ENCODE peak calls at places on chromosomes 5 and 9, in six cellular contexts. H, M, B, S, K and Q are unnamed samples. For H3K36me3, the result is how much of the 10 kb centered on the place peaks cover.

GRCh38 chr5:127867006-127867788 is 164.0 kb downstream of the CCDC192 start:
- DNase-seq in H (no peak), M (no peak), B (no peak), S (no peak), K (no peak), Q (no peak)

GRCh38 chr9:8262625-8263622 is 463.3 kb upstream of the DMAC1 start:
- DNase-seq in H (no peak), M (no peak), B (peak), S (no peak), K (peak), Q (no peak)

GRCh38 chr9:114690308-114690707 is 8.3 kb upstream of the TEX48 start:
- DNase-seq in H (no peak), M (no peak), B (no peak), S (no peak), K (no peak), Q (no peak)

GRCh38 chr9:79581794-79582193 is 10.0 kb downstream of the TLE4 start:
- DNase-seq in H (peak), M (peak), B (peak), S (peak), K (no peak), Q (peak)

GRCh38 chr5:176847155-176847554 is 36.8 kb downstream of the UNC5A start:
- DNase-seq in H (no peak), M (no peak), B (no peak), S (no peak), K (no peak), Q (no peak)

GRCh38 chr9:108622467-108622866 is 233.3 kb downstream of the ACTL7B start:
- DNase-seq in H (no peak), M (peak), B (peak), S (no peak), K (no peak), Q (peak)

GRCh38 chr5:26031481-26031880 is 1006.9 kb downstream of the CDH9 start:
- DNase-seq in H (no peak), M (no peak), B (no peak), S (no peak), K (no peak), Q (no peak)

GRCh38 chr9:27276182-27277030 is 20.5 kb downstream of the EQTN start:
- DNase-seq in H (peak), M (peak), B (peak), S (peak), K (peak), Q (no peak)

GRCh38 chr9:126411225-126411947 is 84.8 kb downstream of the MVB12B start:
- DNase-seq in H (peak), M (peak), B (no peak), S (peak), K (no peak), Q (peak)

GRCh38 chr5:50406874-50407273 is 34.2 kb downstream of the EMB start:
- DNase-seq in H (no peak), M (no peak), B (no peak), S (no peak), K (no peak), Q (no peak)

GRCh38 chr9:71506821-71507220 is 261.5 kb downstream of the CEMIP2 start:
- DNase-seq in H (no peak), M (peak), B (peak), S (no peak), K (no peak), Q (peak)

GRCh38 chr5:115656404-115656803 is 30.6 kb upstream of the TMED7 start:
- DNase-seq in H (no peak), M (no peak), B (no peak), S (no peak), K (no peak), Q (no peak)

GRCh38 chr5:40796487-40796889 is 1.7 kb downstream of the PRKAA1 start:
- DNase-seq in H (no peak), M (peak), B (peak), S (no peak), K (no peak), Q (peak)

DNA sequence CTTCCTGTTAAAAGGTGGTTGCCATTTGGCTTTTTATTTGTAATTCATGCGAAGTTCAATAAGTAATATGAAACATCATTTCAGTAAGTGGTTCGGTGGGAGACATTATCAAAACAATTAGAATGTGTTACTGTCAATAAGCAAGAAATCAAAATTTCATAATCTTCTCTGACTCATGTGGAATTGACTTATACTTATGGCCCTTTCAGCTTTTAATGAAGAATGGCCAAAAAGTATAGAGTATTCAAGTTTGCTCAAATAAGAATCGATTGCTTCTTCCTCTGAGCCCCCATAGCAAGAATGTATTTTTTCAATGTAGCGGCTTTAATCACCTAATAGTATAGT is 174.5 kb downstream of the AOPEP start:
- DNase-seq in H (no peak), M (no peak), B (no peak), S (no peak), K (no peak), Q (no peak)
- H3K4me3 ChIP-seq in H (no peak), M (no peak), B (no peak), S (no peak), K (no peak), Q (no peak)

GRCh38 chr9:136721339-136722092 is 9.1 kb downstream of the DIPK1B start:
- DNase-seq in H (no peak), M (peak), B (peak), S (no peak), K (no peak), Q (peak)

GRCh38 chr9:136722969-136723356 is 10.6 kb downstream of the DIPK1B start:
- DNase-seq in H (no peak), M (no peak), B (no peak), S (no peak), K (no peak), Q (peak)

GRCh38 chr9:136723362-136723976 is 11.1 kb downstream of the DIPK1B start:
- DNase-seq in H (no peak), M (no peak), B (no peak), S (no peak), K (no peak), Q (no peak)

GRCh38 chr9:136720887-136721338 is 8.5 kb downstream of the DIPK1B start:
- DNase-seq in H (no peak), M (no peak), B (no peak), S (no peak), K (no peak), Q (no peak)

GRCh38 chr9:136722093-136722968 is 10.0 kb downstream of the DIPK1B start:
- DNase-seq in H (no peak), M (no peak), B (no peak), S (no peak), K (no peak), Q (peak)
- H3K36me3 ChIP-seq in H (under half), M (under half), B (under half), S (under half), K (under half), Q (half or more)

DNA sequence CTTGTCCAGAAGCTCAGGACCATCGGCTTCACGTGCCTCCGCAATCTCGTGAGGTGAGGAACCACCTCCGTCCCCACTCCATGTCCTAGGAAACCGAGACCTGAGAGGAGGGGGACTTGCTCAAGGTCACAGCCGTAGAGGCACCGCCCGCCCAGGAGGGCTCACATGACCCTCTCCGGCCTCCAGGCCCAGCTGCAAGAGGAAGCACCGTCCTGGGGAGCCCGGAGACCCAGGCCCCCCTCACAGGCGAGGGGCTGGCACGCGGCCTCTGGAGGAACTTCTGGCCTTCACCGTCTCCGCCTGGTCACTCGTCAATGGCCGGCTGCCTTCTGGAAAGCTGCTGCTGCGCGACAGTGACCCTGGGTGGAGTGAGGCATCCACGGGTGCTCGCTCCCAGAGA is 24.2 kb downstream of the FAM78A start:
- DNase-seq in H (no peak), M (no peak), B (no peak), S (no peak), K (no peak), Q (no peak)
- H3K4me3 ChIP-seq in H (peak), M (no peak), B (no peak), S (peak), K (no peak), Q (no peak)

GRCh38 chr5:158716668-158717067 is 383.0 kb downstream of the EBF1 start:
- DNase-seq in H (no peak), M (no peak), B (no peak), S (no peak), K (no peak), Q (no peak)
- H3K36me3 ChIP-seq in H (under half), M (under half), B (under half), S (under half), K (under half), Q (under half)

DNA sequence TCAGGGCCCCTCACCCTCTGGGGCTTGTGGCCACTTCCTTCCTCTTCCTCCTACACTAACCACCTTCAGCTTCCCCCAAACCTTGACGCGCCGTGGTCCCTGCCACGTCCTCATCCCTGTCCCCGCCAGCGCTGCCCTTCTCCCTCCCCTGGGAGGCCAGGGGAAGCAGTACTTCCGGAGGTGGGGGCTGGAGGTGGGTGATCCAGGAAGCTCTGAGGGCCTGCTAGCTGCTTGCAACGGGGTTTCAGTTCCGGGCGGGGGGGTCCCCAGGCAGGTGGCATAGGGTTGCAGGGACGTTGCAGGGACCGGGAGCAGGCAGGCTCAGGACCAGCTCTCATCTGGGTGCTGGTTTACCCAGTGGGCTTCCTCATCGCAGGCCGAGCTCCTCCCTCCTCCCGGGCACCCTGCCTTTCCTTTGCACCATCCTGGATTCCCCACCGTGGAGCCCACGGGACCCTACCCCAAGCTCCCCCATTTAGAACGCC is 70.0 kb downstream of the RXRA start:
- DNase-seq in H (peak), M (no peak), B (no peak), S (peak), K (peak), Q (no peak)
- H3K4me3 ChIP-seq in H (peak), M (no peak), B (no peak), S (peak), K (no peak), Q (no peak)

DNA sequence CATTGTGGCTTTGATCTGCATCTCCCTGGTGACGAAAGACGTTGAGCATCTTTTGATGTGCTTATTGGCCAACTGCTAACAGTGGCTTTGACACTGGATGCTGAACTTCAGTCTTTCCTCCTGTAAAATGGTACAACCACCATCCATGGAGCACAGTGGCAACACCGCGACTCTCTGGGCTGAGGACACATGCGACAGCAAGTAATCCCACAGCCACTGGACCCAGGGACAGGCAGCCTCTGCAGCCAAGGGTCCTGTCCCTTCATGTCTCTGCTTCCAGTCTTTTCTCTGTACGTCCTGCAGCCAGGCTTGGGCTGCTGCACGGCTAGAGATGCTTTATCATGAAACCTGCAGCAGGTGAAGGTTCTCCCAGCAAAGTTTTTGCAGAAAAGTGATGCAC is 83.5 kb downstream of the DAP start:
- DNase-seq in H (no peak), M (no peak), B (no peak), S (no peak), K (no peak), Q (no peak)
- H3K36me3 ChIP-seq in H (under half), M (under half), B (under half), S (under half), K (under half), Q (under half)

DNA sequence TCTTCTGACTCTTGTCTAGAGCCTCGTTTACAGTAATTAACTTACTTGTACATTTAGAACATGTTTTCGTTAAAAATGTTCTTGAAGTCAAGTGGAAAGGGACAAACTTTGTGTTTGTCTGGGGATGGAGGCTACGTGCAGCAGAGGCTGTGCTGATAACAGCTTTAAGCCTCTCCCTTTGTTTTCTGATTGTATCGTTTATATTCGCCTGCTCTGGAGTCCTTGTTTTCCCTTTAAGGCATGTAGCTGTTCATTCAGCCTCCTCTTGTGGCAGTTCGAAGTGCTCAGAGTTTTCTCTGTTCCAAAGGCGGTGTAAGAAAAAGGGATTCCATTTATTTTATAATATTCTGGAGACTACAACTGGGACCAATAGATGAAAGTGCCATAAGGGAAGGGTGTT is 1.9 kb downstream of the SLC36A1 start:
- DNase-seq in H (no peak), M (no peak), B (no peak), S (no peak), K (no peak), Q (no peak)
- H3K4me3 ChIP-seq in H (no peak), M (no peak), B (peak), S (no peak), K (no peak), Q (no peak)

GRCh38 chr9:132894343-132894742 is 15.6 kb downstream of the SPACA9 start:
- DNase-seq in H (no peak), M (no peak), B (no peak), S (no peak), K (no peak), Q (no peak)

GRCh38 chr9:132896906-132897305 is 18.2 kb downstream of the SPACA9 start:
- DNase-seq in H (no peak), M (no peak), B (peak), S (no peak), K (peak), Q (no peak)

GRCh38 chr9:132898043-132898442 is 19.3 kb downstream of the SPACA9 start:
- DNase-seq in H (no peak), M (no peak), B (no peak), S (no peak), K (no peak), Q (no peak)

GRCh38 chr9:132894857-132895846 is 16.5 kb downstream of the SPACA9 start:
- DNase-seq in H (no peak), M (no peak), B (no peak), S (no peak), K (no peak), Q (peak)

GRCh38 chr9:132896264-132896663 is 17.6 kb downstream of the SPACA9 start:
- DNase-seq in H (no peak), M (no peak), B (no peak), S (no peak), K (no peak), Q (no peak)
- H3K36me3 ChIP-seq in H (under half), M (under half), B (under half), S (half or more), K (under half), Q (under half)

DNA sequence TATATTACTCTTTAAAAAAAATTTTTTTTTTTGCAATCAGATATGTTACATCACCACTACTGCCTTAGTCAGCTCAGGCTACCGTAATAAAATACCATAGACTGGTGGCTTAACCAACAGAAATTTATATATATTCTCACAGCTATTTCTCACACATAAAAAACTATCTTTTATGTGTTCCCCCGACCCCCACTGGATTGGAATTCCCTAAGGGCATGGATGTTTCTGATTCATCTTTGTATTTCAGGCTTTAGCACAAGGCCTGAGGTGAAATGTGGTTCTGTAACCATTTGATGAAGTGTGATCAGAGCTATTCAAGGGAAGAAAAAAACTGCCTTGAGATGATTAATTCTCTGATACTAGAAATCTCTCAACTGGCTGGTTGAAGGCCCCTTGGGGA is 2.7 kb downstream of the CD14 start:
- DNase-seq in H (no peak), M (no peak), B (no peak), S (no peak), K (no peak), Q (no peak)
- H3K4me3 ChIP-seq in H (no peak), M (no peak), B (no peak), S (no peak), K (no peak), Q (no peak)

GRCh38 chr9:134224827-134225154 is 60.4 kb upstream of the RNU6ATAC start:
- DNase-seq in H (no peak), M (no peak), B (no peak), S (no peak), K (no peak), Q (no peak)

GRCh38 chr9:134225186-134225585 is 60.8 kb upstream of the RNU6ATAC start:
- DNase-seq in H (no peak), M (no peak), B (no peak), S (no peak), K (no peak), Q (no peak)

GRCh38 chr9:134226221-134226930 is 62.0 kb upstream of the RNU6ATAC start:
- DNase-seq in H (no peak), M (no peak), B (peak), S (no peak), K (no peak), Q (no peak)

GRCh38 chr9:134224130-134224826 is 59.9 kb upstream of the RNU6ATAC start:
- DNase-seq in H (no peak), M (no peak), B (no peak), S (no peak), K (no peak), Q (no peak)

GRCh38 chr9:134225816-134226215 is 61.5 kb upstream of the RNU6ATAC start:
- DNase-seq in H (no peak), M (no peak), B (no peak), S (no peak), K (no peak), Q (no peak)
- H3K36me3 ChIP-seq in H (under half), M (under half), B (under half), S (under half), K (under half), Q (under half)